ENCODE peak calls at places on chromosomes 1 and 21, in five cellular contexts. F is IMR-90, L is mesenchymal stem cell, W is H1, Q is neuronal stem cell. M is an unnamed sample. For H3K9me3, the result is how much of the 10 kb centered on the place peaks cover.

GRCh38 chr1:31773861-31774260 is 9.7 kb upstream of the ADGRB2 start:
- DNase-seq in W (no peak), Q (no peak), F (no peak), L (no peak), M (no peak)

GRCh38 chr1:114627107-114627506 is 42.7 kb downstream of the DENND2C start:
- DNase-seq in F (no peak), W (no peak), L (no peak), Q (no peak), M (no peak)

GRCh38 chr1:63294797-63295594 is 27.4 kb upstream of the FOXD3 start:
- DNase-seq in L (no peak), Q (no peak), F (no peak), W (peak), M (peak)

GRCh38 chr1:205810448-205811157 is 2.4 kb downstream of the SLC41A1 start:
- DNase-seq in F (no peak), L (peak), W (no peak), Q (no peak), M (peak)

GRCh38 chr21:42311160-42311559 is 4.0 kb downstream of the TFF3 start:
- DNase-seq in F (no peak), Q (no peak), L (no peak), W (no peak), M (no peak)

GRCh38 chr1:221264848-221265247 is 385.6 kb downstream of the HLX start:
- DNase-seq in Q (no peak), L (peak), W (no peak), F (no peak), M (no peak)

GRCh38 chr1:236602171-236602570 is 2.1 kb downstream of the HEATR1 start:
- DNase-seq in F (no peak), L (no peak), W (no peak), Q (no peak), M (no peak)

GRCh38 chr1:36843027-36843426 is 191.3 kb downstream of the GRIK3 start:
- DNase-seq in F (no peak), L (no peak), Q (no peak), W (no peak), M (no peak)

GRCh38 chr21:43958364-43959158 is 53.5 kb upstream of the TRAPPC10 start:
- DNase-seq in W (no peak), Q (no peak), L (no peak), F (no peak), M (no peak)

GRCh38 chr1:160666079-160666442 is 19.2 kb upstream of the SLAMF1 start:
- DNase-seq in L (no peak), Q (no peak), W (no peak), F (no peak), M (no peak)
- H2BK15ac ChIP-seq in L (no peak), Q (no peak), W (no peak), F (no peak), M (no peak)

DNA sequence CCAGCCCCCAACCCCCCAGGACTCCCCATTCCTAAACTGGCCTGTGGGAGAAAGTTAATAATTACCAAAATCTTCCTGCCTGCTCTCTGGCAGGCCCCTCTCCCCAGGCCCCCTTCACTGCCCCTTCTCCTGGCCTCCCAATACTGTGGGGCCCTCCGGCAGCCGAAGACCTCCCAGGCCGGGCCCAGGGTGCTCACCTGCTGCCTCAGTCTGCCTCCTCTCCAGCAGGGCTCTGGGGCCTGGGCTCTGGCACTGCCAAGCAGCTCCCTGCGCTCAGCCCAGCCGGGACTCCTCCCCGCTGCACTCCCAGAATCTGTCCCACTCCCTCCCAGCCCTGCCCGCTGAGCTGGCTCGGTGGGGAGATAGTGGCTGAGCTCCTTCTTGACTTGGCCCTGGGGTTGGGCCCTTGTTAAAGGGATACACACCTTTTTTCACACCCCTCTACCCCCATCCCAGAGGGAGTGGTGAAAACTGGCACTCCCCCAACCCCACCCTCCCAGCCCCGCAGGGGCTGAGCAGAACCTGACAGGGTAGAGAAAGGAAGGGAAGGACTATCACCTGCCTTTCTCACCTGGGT is at the start of gene S100A16:
- DNase-seq in W (peak), L (peak), F (peak), Q (no peak), M (peak)
- H2BK120ac ChIP-seq in W (no peak), L (peak), F (peak), Q (peak), M (no peak)

DNA sequence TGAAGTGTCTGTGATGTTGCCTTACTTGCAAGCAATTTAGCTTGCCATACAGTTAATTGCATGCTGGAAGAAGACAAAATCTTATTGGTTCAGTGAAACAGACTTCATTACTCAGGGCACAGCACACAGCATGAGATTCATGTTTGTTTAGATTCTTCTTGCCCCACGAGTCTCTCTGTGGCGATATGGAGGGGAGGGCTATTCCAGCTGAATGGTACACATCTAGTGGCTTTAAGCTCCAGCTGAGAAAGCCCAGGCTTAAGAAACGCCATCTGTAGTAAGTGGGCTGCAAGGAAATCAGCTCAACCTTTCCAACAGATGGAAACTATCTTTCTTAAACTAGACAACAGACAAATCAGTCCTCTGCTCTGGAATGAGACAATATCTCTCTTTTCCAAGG is 1022.0 kb downstream of the NCAM2 start:
- DNase-seq in W (no peak), L (no peak), Q (no peak), F (no peak), M (no peak)
- H3K9me3 ChIP-seq in W (under half), L (under half), Q (under half), F (under half), M (under half)

DNA sequence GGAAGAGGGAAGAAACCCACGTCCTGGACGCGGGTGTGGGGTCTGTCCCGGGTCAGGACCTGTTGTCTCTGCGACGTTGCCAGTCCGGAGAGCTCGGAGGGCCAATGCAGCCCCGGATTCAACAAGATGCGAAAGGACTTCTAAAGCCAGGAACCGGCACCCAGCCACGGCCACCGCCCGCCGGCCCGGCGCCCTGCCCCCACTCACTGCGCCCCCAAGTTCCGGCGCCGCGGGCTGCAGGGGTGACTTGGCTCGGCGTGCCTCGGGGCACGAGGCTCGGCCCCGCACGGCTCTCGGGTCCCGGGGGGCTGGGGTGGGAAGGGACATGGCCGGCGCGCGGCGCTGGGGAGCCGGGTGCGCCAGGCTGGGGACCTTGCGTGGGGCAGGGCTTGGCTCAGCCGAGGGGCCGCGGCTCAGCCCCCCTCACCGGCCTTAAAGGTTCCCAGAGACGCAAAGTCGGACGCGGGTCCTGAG is 51.8 kb upstream of the H6PD start:
- DNase-seq in Q (no peak), F (no peak), W (peak), L (no peak), M (no peak)
- H2BK15ac ChIP-seq in Q (peak), F (peak), W (peak), L (peak), M (no peak)

GRCh38 chr1:230067441-230067870 is 418 bp downstream of the GALNT2 start:
- DNase-seq in Q (peak), W (peak), F (no peak), L (peak), M (no peak)
- H2BK120ac ChIP-seq in Q (no peak), W (no peak), F (no peak), L (peak), M (no peak)

DNA sequence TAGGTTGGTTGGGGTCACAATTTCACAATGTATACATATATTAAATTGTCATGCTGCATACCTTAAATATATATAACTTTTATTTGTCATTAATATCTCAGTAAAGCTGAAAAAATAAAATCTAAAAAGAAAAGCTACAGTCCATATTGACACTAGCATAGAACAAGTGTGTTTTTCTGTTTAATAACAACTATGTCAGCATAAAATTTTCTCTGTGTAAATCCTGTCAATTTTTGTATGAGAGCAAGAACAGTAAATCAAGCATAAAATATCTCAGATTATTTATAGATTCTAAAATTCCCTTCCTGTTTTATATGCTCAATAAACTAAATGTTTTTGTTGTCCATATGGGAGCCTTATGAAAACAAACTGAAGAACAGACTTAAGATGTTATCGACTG is 739.2 kb downstream of the MRPL39 start:
- DNase-seq in Q (no peak), F (no peak), W (no peak), L (no peak), M (no peak)
- H3K9me3 ChIP-seq in Q (under half), F (under half), W (under half), L (under half), M (under half)

GRCh38 chr1:94614168-94614815 is 72.7 kb upstream of the F3 start:
- DNase-seq in Q (no peak), F (no peak), L (no peak), W (no peak), M (no peak)

GRCh38 chr1:94617139-94617805 is 75.7 kb upstream of the F3 start:
- DNase-seq in W (no peak), Q (no peak), L (no peak), F (peak), M (no peak)

GRCh38 chr1:94612555-94613204 is 71.1 kb upstream of the F3 start:
- DNase-seq in L (no peak), Q (no peak), W (no peak), F (no peak), M (no peak)

GRCh38 chr1:94616503-94616902 is 74.9 kb upstream of the F3 start:
- DNase-seq in F (no peak), W (no peak), L (no peak), Q (no peak), M (no peak)

GRCh38 chr1:94614980-94615379 is 73.4 kb upstream of the F3 start:
- DNase-seq in W (no peak), L (no peak), Q (no peak), F (no peak), M (no peak)
- H2BK15ac ChIP-seq in W (no peak), L (no peak), Q (peak), F (peak), M (no peak)

DNA sequence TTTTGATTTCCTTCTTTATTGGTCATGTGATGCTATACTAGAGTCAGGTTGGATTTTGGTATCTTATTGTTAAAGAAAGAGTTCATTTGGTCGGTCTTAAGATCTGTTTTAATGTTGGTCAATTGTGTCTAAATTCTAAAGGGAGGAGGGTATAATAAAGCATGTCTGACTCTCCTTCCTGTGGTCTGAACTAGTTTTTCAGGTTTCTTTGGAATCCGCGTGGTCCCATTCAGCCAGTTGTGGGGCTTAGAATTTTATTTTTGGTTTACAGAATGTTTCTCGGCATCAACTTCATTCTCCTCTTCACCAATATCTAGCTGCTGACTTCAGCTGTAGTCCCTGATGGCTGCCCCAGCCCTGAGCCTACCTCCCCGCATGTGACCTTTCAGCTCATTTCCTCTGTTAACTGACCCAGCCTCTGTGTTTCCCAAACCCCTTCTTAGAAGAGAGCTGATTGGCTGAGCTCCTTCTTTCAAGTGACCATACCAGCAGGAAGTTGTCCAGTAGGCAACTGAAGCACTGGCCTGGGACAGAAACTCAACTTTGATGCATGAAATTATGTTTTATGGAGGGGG is 8.7 kb upstream of the MYOC start:
- DNase-seq in W (no peak), F (no peak), Q (no peak), L (no peak), M (no peak)
- H2BK120ac ChIP-seq in W (no peak), F (no peak), Q (no peak), L (no peak), M (no peak)

DNA sequence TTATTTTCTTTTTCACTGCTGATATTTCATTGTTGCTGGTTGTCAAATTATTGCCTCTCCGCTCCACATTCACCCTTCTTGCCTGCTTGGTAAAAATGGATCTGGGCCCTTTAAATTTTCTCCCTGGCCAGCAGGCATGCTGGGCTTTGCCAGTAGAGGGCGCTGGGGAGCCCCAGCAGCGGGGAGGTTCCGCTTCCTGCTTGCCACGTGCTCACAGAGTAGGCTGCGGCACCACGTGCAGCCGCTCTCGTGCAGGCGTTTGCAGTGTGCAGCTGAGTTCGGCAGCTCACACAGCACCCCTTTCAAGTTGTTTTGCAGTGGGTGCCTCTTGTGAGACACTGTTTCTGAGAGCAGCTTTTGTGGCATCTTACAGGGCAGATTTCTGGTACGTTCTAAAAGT is at the start of gene ACTL8:
- DNase-seq in L (no peak), F (no peak), Q (no peak), W (no peak), M (no peak)
- H3K9me3 ChIP-seq in L (under half), F (under half), Q (under half), W (half or more), M (under half)

M was measured in H9.